ENCODE peak calls at places on chromosomes 13 and 19, in five cellular contexts. K, R, J, D and M are unnamed samples. For H4K20me1, the result is how much of the 10 kb centered on the place peaks cover.

GRCh38 chr19:3096267-3096901 is 2.2 kb downstream of the GNA11 start:
- DNase-seq in K (no peak), R (no peak), J (no peak), D (no peak), M (no peak)

GRCh38 chr13:33147832-33148231 is 131.6 kb downstream of the KL start:
- DNase-seq in K (no peak), R (no peak), J (no peak), D (no peak), M (no peak)

GRCh38 chr13:93118081-93118615 is 108.5 kb upstream of the GPC6 start:
- DNase-seq in K (no peak), R (no peak), J (no peak), D (no peak), M (no peak)

GRCh38 chr19:28482221-28482620 is 730.7 kb downstream of the UQCRFS1 start:
- DNase-seq in K (peak), R (no peak), J (no peak), D (no peak), M (no peak)

GRCh38 chr19:54352546-54352945 is 12.2 kb downstream of the LAIR1 start:
- DNase-seq in K (no peak), R (no peak), J (no peak), D (no peak), M (no peak)

GRCh38 chr13:106612688-106613087 is 44.8 kb upstream of the ARGLU1 start:
- DNase-seq in K (no peak), R (peak), J (no peak), D (no peak), M (no peak)

GRCh38 chr19:13198634-13199033 is 48.4 kb downstream of the IER2 start:
- DNase-seq in K (no peak), R (no peak), J (no peak), D (no peak), M (no peak)

GRCh38 chr13:40060318-40061007 is 405.0 kb downstream of the COG6 start:
- DNase-seq in K (no peak), R (peak), J (no peak), D (no peak), M (no peak)

GRCh38 chr13:91797567-91797966 is 399.1 kb downstream of the GPC5 start:
- DNase-seq in K (no peak), R (no peak), J (no peak), D (no peak), M (no peak)

GRCh38 chr13:32587774-32588165 is 1.5 kb downstream of the PDS5B start:
- DNase-seq in K (no peak), R (peak), J (peak), D (no peak), M (peak)

GRCh38 chr19:57465680-57466381 is 8.9 kb upstream of the VN1R1 start:
- DNase-seq in K (peak), R (peak), J (peak), D (peak), M (peak)

GRCh38 chr13:110469597-110469996 is 91.9 kb downstream of the RAB20 start:
- DNase-seq in K (no peak), R (no peak), J (no peak), D (no peak), M (no peak)

GRCh38 chr13:110471833-110472162 is 89.7 kb downstream of the RAB20 start:
- DNase-seq in K (no peak), R (peak), J (no peak), D (peak), M (peak)

GRCh38 chr13:110471156-110471832 is 90.2 kb downstream of the RAB20 start:
- DNase-seq in K (no peak), R (no peak), J (no peak), D (no peak), M (no peak)

GRCh38 chr13:110468986-110469495 is 92.5 kb downstream of the RAB20 start:
- DNase-seq in K (no peak), R (no peak), J (no peak), D (no peak), M (no peak)

GRCh38 chr13:110470272-110471009 is 91.1 kb downstream of the RAB20 start:
- DNase-seq in K (no peak), R (no peak), J (no peak), D (no peak), M (no peak)
- H4K20me1 ChIP-seq in K (under half), R (under half), J (under half), D (under half), M (under half)

GRCh38 chr19:55802281-55802680 is 29.5 kb downstream of the NLRP11 start:
- DNase-seq in K (no peak), R (no peak), J (no peak), D (no peak), M (no peak)

GRCh38 chr19:55801416-55801815 is 30.4 kb downstream of the NLRP11 start:
- DNase-seq in K (no peak), R (no peak), J (no peak), D (no peak), M (no peak)
- H3K4me2 ChIP-seq in K (no peak), R (no peak), J (no peak), D (no peak), M (no peak)

DNA sequence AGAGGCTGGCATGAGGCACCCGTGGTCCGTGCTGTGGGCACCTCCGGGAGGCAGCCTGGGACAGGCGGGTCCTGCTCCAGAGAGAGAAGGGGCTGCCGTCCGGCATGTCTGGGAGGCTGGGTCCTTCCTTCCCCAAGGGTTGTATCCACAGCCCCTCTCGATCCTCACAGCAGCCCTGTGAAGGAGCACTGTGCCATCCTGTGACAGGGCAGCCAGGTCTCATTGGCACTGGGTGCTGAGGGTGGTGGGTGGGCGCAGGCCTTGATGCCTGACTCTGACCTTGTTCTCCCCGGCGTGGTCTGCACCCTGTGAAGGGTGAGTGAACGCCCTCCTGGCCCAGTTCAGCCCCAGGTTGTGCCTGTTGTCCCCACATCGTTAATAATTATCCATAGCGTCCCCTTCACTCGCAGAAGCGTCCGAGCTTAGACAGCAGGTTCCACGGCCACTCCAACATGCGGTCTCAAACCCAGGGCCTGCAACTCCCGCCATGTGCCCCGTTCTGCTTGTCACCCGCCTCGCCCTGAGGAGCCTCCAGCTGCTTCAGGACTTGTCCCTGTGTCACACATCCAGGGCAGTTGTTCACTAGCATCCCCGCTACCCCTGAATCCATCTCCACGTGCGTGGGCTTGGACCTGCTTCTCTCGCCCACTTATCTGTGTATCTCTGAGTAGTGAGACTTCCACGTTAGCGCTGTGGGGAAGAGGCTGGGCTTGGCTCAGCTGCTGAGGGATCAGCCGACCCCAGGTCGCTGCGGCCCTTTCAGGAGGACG is 10.6 kb downstream of the ATP11A start:
- DNase-seq in K (no peak), R (no peak), J (no peak), D (no peak), M (no peak)
- H4K20me1 ChIP-seq in K (under half), R (under half), J (half or more), D (under half), M (under half)

GRCh38 chr19:51327066-51327985 is 14.6 kb downstream of the VSIG10L start:
- DNase-seq in K (peak), R (peak), J (peak), D (peak), M (no peak)
- H3K4me2 ChIP-seq in K (peak), R (peak), J (peak), D (peak), M (no peak)

GRCh38 chr13:112061367-112062046 is 5.4 kb upstream of the SOX1 start:
- DNase-seq in K (peak), R (no peak), J (no peak), D (no peak), M (no peak)
- H4K20me1 ChIP-seq in K (under half), R (under half), J (under half), D (under half), M (under half)

DNA sequence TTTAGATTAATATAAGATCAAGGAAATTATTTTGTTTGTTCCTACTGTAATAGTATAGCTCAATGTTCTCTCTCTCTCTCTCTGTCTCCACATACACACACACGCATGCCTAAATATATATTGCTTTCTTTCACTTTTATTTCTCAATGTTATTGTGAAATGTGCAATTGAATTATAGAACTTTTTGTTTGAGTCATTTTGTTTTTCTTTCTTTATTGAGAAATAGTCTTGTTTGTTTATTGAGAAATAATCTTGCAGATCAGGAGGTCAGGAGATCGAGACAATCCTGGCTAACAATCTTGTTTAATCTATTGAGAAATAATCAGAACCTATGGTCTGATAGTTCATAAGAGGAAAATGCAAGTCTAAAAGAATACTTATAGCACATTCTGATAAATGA is 1581.3 kb downstream of the EFNB2 start:
- DNase-seq in K (no peak), R (no peak), J (no peak), D (no peak), M (no peak)
- H3K4me2 ChIP-seq in K (no peak), R (no peak), J (no peak), D (no peak), M (no peak)